ENCODE peak calls at places on chromosomes 16 and 17, in seven cellular contexts. D, A, Z, M, F, L and S are unnamed samples.

GRCh38 chr16:84190731-84191388 is at the start of gene ADAD2:
- DNase-seq in M (no peak), A (no peak), Z (no peak), D (no peak), L (no peak), F (no peak), S (no peak)

GRCh38 chr17:1412185-1413110 is 12.4 kb upstream of the YWHAE start:
- DNase-seq in Z (no peak), F (peak; percentile 48), L (no peak), A (no peak), M (no peak), D (no peak), S (no peak)

GRCh38 chr17:34276826-34277225 is 6.8 kb downstream of the CCL7 start:
- DNase-seq in L (no peak), D (no peak), Z (no peak), F (no peak), M (no peak), A (no peak), S (no peak)

GRCh38 chr17:49997256-49997735 is 2.3 kb upstream of the DLX3 start:
- DNase-seq in L (no peak), A (no peak), M (no peak), D (no peak), F (no peak), Z (no peak), S (no peak)

GRCh38 chr16:67014641-67015315 is 14.2 kb upstream of the CBFB start:
- DNase-seq in F (no peak), D (no peak), A (no peak), M (no peak), L (no peak), Z (no peak), S (no peak)

GRCh38 chr16:11546522-11547485 is 39.9 kb downstream of the LITAF start:
- DNase-seq in L (no peak), Z (no peak), D (no peak), F (no peak), M (no peak), A (no peak), S (no peak)

GRCh38 chr17:47239663-47240374 is 13.8 kb upstream of the ITGB3 start:
- DNase-seq in M (no peak), A (no peak), L (peak; percentile 86), Z (peak; percentile 97), D (no peak), F (peak; percentile 84), S (peak; percentile 96)

GRCh38 chr17:4175921-4176802 is 33.2 kb downstream of the CYB5D2 start:
- DNase-seq in D (peak; percentile 21), L (no peak), A (no peak), Z (no peak), F (no peak), M (no peak), S (no peak)

GRCh38 chr16:58028168-58028455 is 2.6 kb downstream of the MMP15 start:
- DNase-seq in M (no peak), Z (no peak), F (no peak), D (no peak), L (no peak), A (no peak), S (no peak)

GRCh38 chr17:49528966-49529365 is 33.9 kb downstream of the NGFR start:
- DNase-seq in Z (no peak), L (no peak), D (no peak), M (no peak), A (no peak), F (no peak), S (no peak)

GRCh38 chr16:55981557-55981956 is 106.4 kb upstream of the CES5A start:
- DNase-seq in D (no peak), Z (no peak), A (no peak), F (no peak), M (no peak), L (no peak), S (no peak)

GRCh38 chr17:81489986-81490598 is 22.5 kb downstream of the ACTG1 start:
- DNase-seq in L (no peak), A (no peak), D (no peak), Z (no peak), M (no peak), F (no peak), S (no peak)

GRCh38 chr17:61284746-61285145 is 114.9 kb upstream of the TBX2 start:
- DNase-seq in L (no peak), F (no peak), M (no peak), D (no peak), Z (no peak), A (no peak), S (no peak)